ENCODE peak calls at places on chromosome X, in nine cellular contexts. One of them, this sample, is unnamed. For H3K27me3, the result is how much of the 10 kb centered on the place peaks cover.

GRCh38 chrX:51893931-51894696 is 691 bp downstream of the MAGED1 start:
- DNase-seq in CD4-positive, alpha-beta memory T cell: peak
- DNase-seq in adrenal gland: peak
- DNase-seq in mammary epithelial cell: peak
- DNase-seq in GM23248: peak
- DNase-seq in uterus: peak
- DNase-seq in psoas muscle: no peak
- DNase-seq in SK-N-SH: peak
- DNase-seq in HCT116: no peak
- DNase-seq in this sample: no peak

GRCh38 chrX:19990225-19990518 is 689 bp downstream of the BCLAF3 start:
- DNase-seq in uterus: no peak
- DNase-seq in SK-N-SH: no peak
- DNase-seq in mammary epithelial cell: peak
- DNase-seq in psoas muscle: no peak
- DNase-seq in CD4-positive, alpha-beta memory T cell: no peak
- DNase-seq in adrenal gland: peak
- DNase-seq in GM23248: peak
- DNase-seq in HCT116: no peak
- DNase-seq in this sample: no peak

GRCh38 chrX:102835504-102836146 is 101.4 kb upstream of the RAB40AL start:
- DNase-seq in uterus: no peak
- DNase-seq in psoas muscle: no peak
- DNase-seq in mammary epithelial cell: peak
- DNase-seq in HCT116: no peak
- DNase-seq in SK-N-SH: no peak
- DNase-seq in CD4-positive, alpha-beta memory T cell: peak
- DNase-seq in adrenal gland: peak
- DNase-seq in GM23248: peak
- DNase-seq in this sample: no peak

GRCh38 chrX:37578045-37578444 is 6.6 kb downstream of the LANCL3 start:
- DNase-seq in GM23248: no peak
- DNase-seq in HCT116: no peak
- DNase-seq in SK-N-SH: no peak
- DNase-seq in mammary epithelial cell: peak
- DNase-seq in uterus: no peak
- DNase-seq in psoas muscle: no peak
- DNase-seq in adrenal gland: peak
- DNase-seq in CD4-positive, alpha-beta memory T cell: no peak
- DNase-seq in this sample: no peak

GRCh38 chrX:9670136-9670905 is 95.3 kb downstream of the GPR143 start:
- DNase-seq in psoas muscle: no peak
- DNase-seq in mammary epithelial cell: no peak
- DNase-seq in adrenal gland: no peak
- DNase-seq in CD4-positive, alpha-beta memory T cell: no peak
- DNase-seq in GM23248: peak
- DNase-seq in SK-N-SH: no peak
- DNase-seq in HCT116: no peak
- DNase-seq in uterus: no peak
- DNase-seq in this sample: no peak

GRCh38 chrX:41823402-41823801 is 99.4 kb downstream of the GPR82 start:
- DNase-seq in psoas muscle: no peak
- DNase-seq in mammary epithelial cell: no peak
- DNase-seq in GM23248: peak
- DNase-seq in HCT116: no peak
- DNase-seq in SK-N-SH: no peak
- DNase-seq in adrenal gland: no peak
- DNase-seq in uterus: no peak
- DNase-seq in CD4-positive, alpha-beta memory T cell: no peak
- DNase-seq in this sample: no peak

GRCh38 chrX:18997916-18998315 is 14.0 kb upstream of the PHKA2 start:
- DNase-seq in SK-N-SH: no peak
- DNase-seq in uterus: no peak
- DNase-seq in psoas muscle: no peak
- DNase-seq in mammary epithelial cell: no peak
- DNase-seq in CD4-positive, alpha-beta memory T cell: no peak
- DNase-seq in GM23248: peak
- DNase-seq in HCT116: no peak
- DNase-seq in adrenal gland: no peak
- DNase-seq in this sample: no peak

GRCh38 chrX:13009256-13009655 is 34.3 kb downstream of the TMSB4X start:
- DNase-seq in adrenal gland: peak
- DNase-seq in mammary epithelial cell: peak
- DNase-seq in SK-N-SH: no peak
- DNase-seq in CD4-positive, alpha-beta memory T cell: no peak
- DNase-seq in HCT116: no peak
- DNase-seq in GM23248: peak
- DNase-seq in uterus: no peak
- DNase-seq in psoas muscle: no peak
- DNase-seq in this sample: no peak

GRCh38 chrX:9183481-9183880 is 149.6 kb upstream of the FAM9B start:
- DNase-seq in GM23248: no peak
- DNase-seq in mammary epithelial cell: no peak
- DNase-seq in uterus: no peak
- DNase-seq in adrenal gland: no peak
- DNase-seq in CD4-positive, alpha-beta memory T cell: no peak
- DNase-seq in SK-N-SH: no peak
- DNase-seq in HCT116: no peak
- DNase-seq in psoas muscle: no peak
- DNase-seq in this sample: no peak

GRCh38 chrX:30489323-30489722 is 88.2 kb downstream of the TASL start:
- DNase-seq in adrenal gland: peak
- DNase-seq in mammary epithelial cell: no peak
- DNase-seq in CD4-positive, alpha-beta memory T cell: no peak
- DNase-seq in SK-N-SH: no peak
- DNase-seq in uterus: no peak
- DNase-seq in GM23248: peak
- DNase-seq in HCT116: peak
- DNase-seq in psoas muscle: no peak
- DNase-seq in this sample: no peak

GRCh38 chrX:57933321-57933720 is 23.1 kb upstream of the ZXDA start:
- DNase-seq in CD4-positive, alpha-beta memory T cell: no peak
- DNase-seq in adrenal gland: no peak
- DNase-seq in HCT116: no peak
- DNase-seq in uterus: no peak
- DNase-seq in SK-N-SH: no peak
- DNase-seq in GM23248: peak
- DNase-seq in psoas muscle: no peak
- DNase-seq in mammary epithelial cell: no peak
- DNase-seq in this sample: no peak

GRCh38 chrX:120727911-120728310 is 98.1 kb upstream of the C1GALT1C1 start:
- DNase-seq in uterus: no peak
- DNase-seq in mammary epithelial cell: no peak
- DNase-seq in SK-N-SH: no peak
- DNase-seq in GM23248: no peak
- DNase-seq in adrenal gland: no peak
- DNase-seq in CD4-positive, alpha-beta memory T cell: no peak
- DNase-seq in psoas muscle: no peak
- DNase-seq in HCT116: no peak
- DNase-seq in this sample: no peak

DNA sequence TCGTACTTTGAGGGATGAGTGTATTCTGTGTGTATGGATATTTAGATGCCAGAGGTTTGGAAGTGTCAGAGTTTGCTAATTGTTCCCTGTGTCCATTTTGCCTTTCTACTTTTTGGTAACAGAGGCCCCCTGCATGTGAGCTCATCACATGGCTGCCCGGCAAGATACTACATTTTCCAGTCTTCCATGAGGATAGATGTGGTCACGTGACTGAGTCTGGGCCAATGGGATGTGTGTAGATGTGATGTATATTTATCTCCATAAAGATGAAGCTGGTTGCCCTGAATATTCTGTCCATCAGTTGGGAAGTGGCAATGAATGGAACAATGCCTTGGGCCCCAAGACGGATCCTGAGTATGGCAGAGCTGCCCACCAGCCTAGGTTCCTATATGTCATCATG is 29.0 kb upstream of the SMS start:
- DNase-seq in adrenal gland: no peak
- DNase-seq in GM23248: no peak
- DNase-seq in uterus: no peak
- DNase-seq in SK-N-SH: no peak
- DNase-seq in HCT116: no peak
- DNase-seq in CD4-positive, alpha-beta memory T cell: no peak
- DNase-seq in mammary epithelial cell: no peak
- DNase-seq in psoas muscle: no peak
- DNase-seq in this sample: no peak
- H3K27ac ChIP-seq in adrenal gland: no peak
- H3K27ac ChIP-seq in GM23248: no peak
- H3K27ac ChIP-seq in uterus: no peak
- H3K27ac ChIP-seq in SK-N-SH: no peak
- H3K27ac ChIP-seq in HCT116: no peak
- H3K27ac ChIP-seq in CD4-positive, alpha-beta memory T cell: no peak
- H3K27ac ChIP-seq in mammary epithelial cell: no peak
- H3K27ac ChIP-seq in psoas muscle: no peak
- H3K27ac ChIP-seq in this sample: no peak

DNA sequence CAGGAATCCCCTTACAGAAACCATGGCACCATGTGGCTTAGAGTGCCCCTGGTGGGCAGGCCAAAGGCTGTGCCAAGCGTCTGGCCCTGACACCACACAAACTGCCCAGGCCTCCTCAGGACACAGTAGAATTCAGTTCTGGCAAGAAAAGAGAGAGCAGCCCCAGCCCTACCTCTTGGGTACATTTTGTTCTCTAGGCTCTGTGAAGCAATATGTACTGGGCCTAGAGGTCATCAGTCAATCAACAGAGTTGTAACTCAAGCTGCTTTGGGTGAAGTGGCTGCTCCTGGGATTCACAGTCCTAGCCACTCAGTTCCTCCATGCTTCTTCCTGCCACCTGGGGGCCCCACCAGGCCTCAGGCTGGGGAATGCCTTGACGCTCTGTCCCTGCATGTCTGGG is 158.1 kb upstream of the MAMLD1 start:
- DNase-seq in SK-N-SH: peak
- DNase-seq in GM23248: no peak
- DNase-seq in adrenal gland: peak
- DNase-seq in uterus: no peak
- DNase-seq in CD4-positive, alpha-beta memory T cell: no peak
- DNase-seq in HCT116: no peak
- DNase-seq in mammary epithelial cell: no peak
- DNase-seq in psoas muscle: no peak
- DNase-seq in this sample: no peak
- H3K27me3 ChIP-seq in SK-N-SH: under half
- H3K27me3 ChIP-seq in GM23248: under half
- H3K27me3 ChIP-seq in adrenal gland: under half
- H3K27me3 ChIP-seq in uterus: under half
- H3K27me3 ChIP-seq in CD4-positive, alpha-beta memory T cell: under half
- H3K27me3 ChIP-seq in HCT116: under half
- H3K27me3 ChIP-seq in mammary epithelial cell: under half
- H3K27me3 ChIP-seq in psoas muscle: under half
- H3K27me3 ChIP-seq in this sample: under half

GRCh38 chrX:128901018-128901417 is 622.3 kb downstream of the SMARCA1 start:
- DNase-seq in uterus: no peak
- DNase-seq in CD4-positive, alpha-beta memory T cell: no peak
- DNase-seq in psoas muscle: no peak
- DNase-seq in mammary epithelial cell: no peak
- DNase-seq in SK-N-SH: no peak
- DNase-seq in HCT116: no peak
- DNase-seq in adrenal gland: no peak
- DNase-seq in GM23248: no peak
- DNase-seq in this sample: no peak

DNA sequence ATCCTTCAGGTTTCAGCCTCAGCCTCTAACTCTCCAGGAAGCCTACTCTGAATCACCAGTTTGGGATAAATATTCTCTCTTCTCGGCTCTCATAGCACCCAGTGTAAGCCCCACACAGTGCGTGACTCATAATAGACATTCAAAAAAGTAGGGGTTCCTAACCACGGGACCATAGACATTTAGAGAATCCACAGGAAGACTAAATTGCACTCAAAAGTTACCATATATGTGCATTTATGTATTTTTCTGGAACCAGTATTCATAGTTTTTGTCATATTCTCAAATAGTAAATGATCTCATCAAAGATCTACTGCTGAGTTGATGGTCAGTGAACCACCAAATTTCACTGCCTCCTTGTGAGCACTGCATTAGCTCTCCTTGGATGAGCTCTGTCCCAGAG is 625.7 kb downstream of the SMARCA1 start:
- DNase-seq in adrenal gland: no peak
- DNase-seq in uterus: no peak
- DNase-seq in GM23248: no peak
- DNase-seq in CD4-positive, alpha-beta memory T cell: no peak
- DNase-seq in SK-N-SH: no peak
- DNase-seq in HCT116: no peak
- DNase-seq in psoas muscle: no peak
- DNase-seq in mammary epithelial cell: no peak
- DNase-seq in this sample: no peak
- H3K27ac ChIP-seq in adrenal gland: no peak
- H3K27ac ChIP-seq in uterus: no peak
- H3K27ac ChIP-seq in GM23248: no peak
- H3K27ac ChIP-seq in CD4-positive, alpha-beta memory T cell: no peak
- H3K27ac ChIP-seq in SK-N-SH: no peak
- H3K27ac ChIP-seq in HCT116: no peak
- H3K27ac ChIP-seq in psoas muscle: no peak
- H3K27ac ChIP-seq in mammary epithelial cell: no peak
- H3K27ac ChIP-seq in this sample: no peak

GRCh38 chrX:53088136-53088974 is 5.6 kb upstream of the KANTR start:
- DNase-seq in psoas muscle: peak
- DNase-seq in HCT116: no peak
- DNase-seq in SK-N-SH: peak
- DNase-seq in GM23248: peak
- DNase-seq in mammary epithelial cell: peak
- DNase-seq in uterus: peak
- DNase-seq in adrenal gland: peak
- DNase-seq in CD4-positive, alpha-beta memory T cell: peak
- DNase-seq in this sample: peak

GRCh38 chrX:53086464-53086863 is 4.3 kb downstream of the TSPYL2 start:
- DNase-seq in HCT116: no peak
- DNase-seq in adrenal gland: peak
- DNase-seq in SK-N-SH: no peak
- DNase-seq in mammary epithelial cell: no peak
- DNase-seq in CD4-positive, alpha-beta memory T cell: no peak
- DNase-seq in psoas muscle: no peak
- DNase-seq in uterus: peak
- DNase-seq in GM23248: peak
- DNase-seq in this sample: no peak

GRCh38 chrX:53085661-53086229 is 3.6 kb downstream of the TSPYL2 start:
- DNase-seq in SK-N-SH: no peak
- DNase-seq in HCT116: no peak
- DNase-seq in CD4-positive, alpha-beta memory T cell: no peak
- DNase-seq in adrenal gland: no peak
- DNase-seq in mammary epithelial cell: no peak
- DNase-seq in uterus: no peak
- DNase-seq in psoas muscle: no peak
- DNase-seq in GM23248: no peak
- DNase-seq in this sample: no peak

GRCh38 chrX:53089224-53089842 is 4.6 kb upstream of the KANTR start:
- DNase-seq in HCT116: peak
- DNase-seq in CD4-positive, alpha-beta memory T cell: peak
- DNase-seq in uterus: peak
- DNase-seq in mammary epithelial cell: peak
- DNase-seq in GM23248: peak
- DNase-seq in adrenal gland: peak
- DNase-seq in psoas muscle: peak
- DNase-seq in SK-N-SH: peak
- DNase-seq in this sample: no peak

DNA sequence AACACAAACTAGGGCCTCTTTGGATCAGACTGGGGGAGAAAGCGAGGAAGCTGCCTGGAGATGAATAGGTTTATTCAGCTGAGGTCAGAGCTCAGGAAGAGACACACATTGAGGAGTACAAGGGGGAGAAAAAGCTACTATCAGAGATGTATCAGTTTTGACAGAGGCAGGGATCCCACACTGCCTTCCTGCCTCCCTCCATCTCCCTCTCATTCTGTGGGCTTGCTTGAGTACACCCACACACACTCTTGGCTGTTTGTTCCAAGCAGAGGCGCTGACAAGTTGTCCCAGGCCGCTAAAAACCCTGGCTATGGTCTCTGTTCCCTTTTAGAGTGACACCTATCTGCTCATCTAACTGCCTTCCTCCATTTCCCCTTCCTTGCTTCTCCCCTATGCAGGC is 5.2 kb downstream of the TSPYL2 start:
- DNase-seq in GM23248: no peak
- DNase-seq in psoas muscle: no peak
- DNase-seq in mammary epithelial cell: no peak
- DNase-seq in adrenal gland: no peak
- DNase-seq in uterus: no peak
- DNase-seq in SK-N-SH: no peak
- DNase-seq in HCT116: no peak
- DNase-seq in CD4-positive, alpha-beta memory T cell: no peak
- DNase-seq in this sample: no peak
- H3K27me3 ChIP-seq in GM23248: under half
- H3K27me3 ChIP-seq in psoas muscle: under half
- H3K27me3 ChIP-seq in mammary epithelial cell: under half
- H3K27me3 ChIP-seq in adrenal gland: under half
- H3K27me3 ChIP-seq in uterus: under half
- H3K27me3 ChIP-seq in SK-N-SH: under half
- H3K27me3 ChIP-seq in HCT116: under half
- H3K27me3 ChIP-seq in CD4-positive, alpha-beta memory T cell: under half
- H3K27me3 ChIP-seq in this sample: under half

This sample was measured in right atrium auricular region.